ENCODE peak calls at places on chromosomes 2 and 18, in five cellular contexts. C, F, L, O and I are unnamed samples.

GRCh38 chr18:41096504-41096903 is 858.5 kb upstream of the PIK3C3 start:
- DNase-seq in C (no peak), F (no peak), L (peak), O (no peak), I (peak)

GRCh38 chr2:149657393-149657792 is 69.8 kb upstream of the MMADHC start:
- DNase-seq in C (no peak), F (no peak), L (no peak), O (no peak), I (no peak)

GRCh38 chr18:30248061-30248460 is 794.5 kb downstream of the DSC3 start:
- DNase-seq in C (no peak), F (no peak), L (no peak), O (no peak), I (no peak)

GRCh38 chr2:187993516-187993915 is 298.2 kb upstream of the GULP1 start:
- DNase-seq in C (no peak), F (no peak), L (no peak), O (no peak), I (peak)

GRCh38 chr2:190837991-190838390 is 42.6 kb upstream of the GLS start:
- DNase-seq in C (no peak), F (no peak), L (no peak), O (no peak), I (no peak)

GRCh38 chr2:207767461-207768167 is 2.1 kb downstream of the FZD5 start:
- DNase-seq in C (peak), F (no peak), L (peak), O (no peak), I (peak)

GRCh38 chr2:239246723-239247122 is 154.1 kb downstream of the HDAC4 start:
- DNase-seq in C (no peak), F (no peak), L (no peak), O (peak), I (no peak)

GRCh38 chr2:55239656-55240222 is 7.3 kb downstream of the RPS27A start:
- DNase-seq in C (peak), F (no peak), L (no peak), O (no peak), I (no peak)

GRCh38 chr2:39732492-39732891 is 46.6 kb downstream of the THUMPD2 start:
- DNase-seq in C (no peak), F (no peak), L (no peak), O (no peak), I (no peak)

GRCh38 chr2:217316743-217317142 is 456.9 kb upstream of the TNP1 start:
- DNase-seq in C (no peak), F (no peak), L (no peak), O (no peak), I (peak)

GRCh38 chr2:12031871-12032270 is 285.4 kb downstream of the LPIN1 start:
- DNase-seq in C (no peak), F (no peak), L (no peak), O (no peak), I (no peak)

GRCh38 chr2:209680596-209680995 is 91.0 kb upstream of the UNC80 start:
- DNase-seq in C (no peak), F (no peak), L (no peak), O (no peak), I (no peak)

GRCh38 chr2:118878531-118879149 is 31.2 kb upstream of the EN1 start:
- DNase-seq in C (no peak), F (no peak), L (no peak), O (peak), I (no peak)

GRCh38 chr2:84314901-84315330 is 144.2 kb downstream of the SUCLG1 start:
- DNase-seq in C (peak), F (no peak), L (peak), O (peak), I (peak)

GRCh38 chr2:16821696-16822095 is 156.1 kb upstream of the CYRIA start:
- DNase-seq in C (no peak), F (no peak), L (no peak), O (no peak), I (no peak)

GRCh38 chr2:31642707-31643106 is 62.0 kb upstream of the SRD5A2 start:
- DNase-seq in C (no peak), F (no peak), L (no peak), O (no peak), I (no peak)

GRCh38 chr2:73852020-73852419 is 23.3 kb downstream of the STAMBP start:
- DNase-seq in C (no peak), F (no peak), L (no peak), O (no peak), I (peak)

GRCh38 chr2:190599546-190600220 is 49.2 kb upstream of the NAB1 start:
- DNase-seq in C (no peak), F (no peak), L (no peak), O (no peak), I (no peak)

GRCh38 chr2:218081695-218082094 is 12.6 kb downstream of the RUFY4 start:
- DNase-seq in C (no peak), F (no peak), L (no peak), O (no peak), I (no peak)

GRCh38 chr2:128322651-128323491 is 4.2 kb upstream of the HS6ST1 start:
- DNase-seq in C (no peak), F (no peak), L (peak), O (no peak), I (no peak)

GRCh38 chr2:127157651-127158460 is 50.9 kb upstream of the BIN1 start:
- DNase-seq in C (peak), F (no peak), L (peak), O (no peak), I (peak)
- TF ChIP-seq CTCF in C (peak), F (no peak), L (no peak), O (no peak), I (peak)

GRCh38 chr2:98148968-98149697 is 62.2 kb downstream of the VWA3B start:
- DNase-seq in C (peak), F (no peak), L (no peak), O (no peak), I (peak)
- TF ChIP-seq CTCF in C (peak), F (no peak), L (no peak), O (no peak), I (no peak)

GRCh38 chr2:231300722-231301076 is 94.8 kb upstream of the B3GNT7 start:
- DNase-seq in C (no peak), F (no peak), L (no peak), O (no peak), I (no peak)

GRCh38 chr2:231298091-231298490 is 97.4 kb upstream of the B3GNT7 start:
- DNase-seq in C (no peak), F (no peak), L (no peak), O (no peak), I (no peak)

GRCh38 chr2:231297108-231297908 is 98.2 kb upstream of the B3GNT7 start:
- DNase-seq in C (peak), F (no peak), L (peak), O (no peak), I (peak)

GRCh38 chr2:231299267-231299666 is 96.2 kb upstream of the B3GNT7 start:
- DNase-seq in C (no peak), F (no peak), L (no peak), O (no peak), I (no peak)

GRCh38 chr2:231300020-231300721 is 95.3 kb upstream of the B3GNT7 start:
- DNase-seq in C (peak), F (no peak), L (no peak), O (no peak), I (no peak)
- TF ChIP-seq CTCF in C (no peak), F (no peak), L (no peak), O (no peak), I (no peak)

DNA sequence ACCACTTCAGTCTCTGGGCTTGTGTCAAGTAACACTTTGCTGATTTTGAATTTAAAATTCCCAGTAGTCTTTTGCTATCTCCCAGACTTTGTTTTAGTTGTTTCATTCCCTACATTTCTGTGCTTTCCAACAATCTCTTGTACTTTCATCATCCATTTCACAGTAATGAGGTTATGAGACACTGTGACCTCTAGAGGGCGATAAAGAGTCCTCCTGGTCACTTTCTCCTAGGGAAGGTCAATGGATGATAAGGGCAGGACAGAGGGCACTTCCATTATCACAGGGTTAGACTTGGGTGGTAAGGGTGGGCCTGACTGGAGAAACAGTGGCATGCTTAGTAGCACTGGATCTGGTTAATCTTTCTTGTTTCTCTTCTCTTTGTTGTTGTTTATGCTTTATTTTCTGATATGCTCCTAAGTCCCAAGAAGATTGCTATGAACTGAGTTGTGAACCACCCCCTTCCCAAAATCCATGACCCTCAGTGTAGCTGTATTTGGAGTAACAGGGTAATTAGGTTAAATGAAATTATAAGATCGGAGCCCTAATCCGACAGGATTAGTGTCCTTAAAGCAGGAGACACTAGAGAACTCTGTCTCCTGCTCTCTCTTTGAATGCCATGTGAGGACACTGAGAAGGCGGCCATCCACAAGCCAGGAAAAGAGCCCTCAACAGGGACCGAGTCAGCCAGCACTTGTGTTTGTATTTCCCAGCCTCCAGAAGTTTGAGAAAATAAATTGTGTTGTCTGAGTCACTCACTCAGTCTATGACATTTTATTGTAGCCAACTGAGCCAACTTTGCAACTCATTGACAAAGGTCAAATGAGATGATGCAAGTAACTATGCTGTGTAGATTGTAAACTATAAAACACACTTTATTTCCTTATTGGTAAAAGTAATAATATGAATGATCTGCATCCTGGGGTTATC is 779.2 kb downstream of the CNTNAP5 start:
- DNase-seq in C (peak), F (no peak), L (no peak), O (no peak), I (peak)
- TF ChIP-seq CTCF in C (peak), F (no peak), L (peak), O (no peak), I (peak)

DNA sequence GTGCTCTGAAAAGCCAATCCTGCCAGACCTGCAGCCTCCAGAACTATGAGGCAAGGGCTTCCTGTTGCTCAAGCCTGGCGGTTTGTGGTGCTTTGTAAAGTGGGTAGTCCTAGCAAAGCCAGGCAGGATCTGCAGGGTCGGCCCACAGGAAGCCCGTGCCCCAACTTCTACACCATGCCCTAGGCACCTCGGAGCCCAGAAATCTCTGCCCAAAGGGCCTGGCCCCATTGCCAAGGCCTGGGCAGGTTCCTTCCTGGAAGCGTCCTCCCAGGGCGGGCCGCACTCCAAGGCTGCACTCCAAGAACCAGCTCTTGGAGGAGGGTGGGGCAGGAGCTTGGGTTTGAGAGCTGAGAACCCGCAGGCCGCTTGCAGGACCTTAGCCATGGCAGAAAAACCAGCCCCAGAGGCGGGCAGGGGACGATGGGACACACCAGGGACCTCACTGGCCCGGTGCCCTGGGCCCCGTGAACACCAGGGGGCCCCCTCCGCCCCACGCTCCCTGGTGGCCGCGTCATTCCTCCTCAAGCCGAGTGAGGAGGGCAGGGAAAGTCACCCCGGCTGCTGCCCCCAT is 37.2 kb upstream of the ID2 start:
- DNase-seq in C (no peak), F (no peak), L (peak), O (no peak), I (no peak)
- TF ChIP-seq CTCF in C (peak), F (no peak), L (peak), O (no peak), I (peak)

DNA sequence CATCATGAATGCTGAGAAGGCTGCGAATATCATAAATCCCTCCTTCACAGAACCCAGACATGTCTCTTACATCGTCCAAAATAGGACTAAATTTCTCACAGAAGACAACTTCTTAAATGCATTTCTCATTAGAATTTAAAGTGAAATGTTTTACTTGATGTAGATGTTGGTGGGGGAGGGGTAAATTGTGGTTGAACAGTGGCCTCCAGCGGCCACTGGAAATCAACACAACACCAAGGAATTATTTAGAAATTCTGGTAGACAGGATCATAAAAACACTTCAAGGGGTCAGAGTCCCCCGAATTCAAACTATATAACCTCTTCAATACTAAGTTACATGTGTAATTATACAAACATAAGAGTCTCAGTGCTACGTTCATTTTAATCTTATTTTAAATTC is 135.9 kb downstream of the ABCA12 start:
- DNase-seq in C (peak), F (no peak), L (peak), O (no peak), I (peak)
- TF ChIP-seq CTCF in C (peak), F (peak), L (peak), O (peak), I (peak)

DNA sequence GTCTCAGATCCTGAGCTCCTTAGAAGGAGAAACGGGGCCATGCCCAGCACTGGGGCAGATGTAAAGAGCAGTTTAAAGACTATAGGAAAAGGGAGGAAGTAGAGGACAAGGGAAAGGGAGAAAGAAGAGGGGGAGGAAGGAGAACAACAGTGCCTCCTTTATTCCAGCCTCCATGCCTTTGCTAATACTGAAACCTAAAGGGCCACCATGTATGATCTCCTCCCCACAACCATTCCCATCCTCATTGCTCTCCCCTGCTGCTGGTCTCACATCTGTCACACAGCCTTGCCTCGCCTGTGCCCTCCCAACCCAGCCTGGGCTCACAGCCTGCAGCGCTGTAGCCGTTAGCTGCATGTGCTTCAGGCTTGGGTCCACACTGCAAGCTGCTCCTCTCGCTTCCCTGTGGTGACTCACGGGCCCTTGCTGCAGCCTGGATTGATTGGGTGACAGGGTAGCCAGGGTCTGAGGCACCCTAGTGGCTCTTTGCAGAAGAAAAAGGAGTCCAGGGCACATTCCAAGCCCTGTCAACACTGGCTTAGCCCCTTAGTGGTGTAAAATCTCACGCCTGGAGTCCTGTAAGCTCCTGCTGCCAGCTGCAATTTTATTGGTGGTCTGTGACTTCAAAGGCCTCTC is 281.9 kb downstream of the SRBD1 start:
- DNase-seq in C (peak), F (no peak), L (no peak), O (no peak), I (peak)
- TF ChIP-seq CTCF in C (peak), F (no peak), L (no peak), O (no peak), I (no peak)

GRCh38 chr2:96143848-96144480 is 1.3 kb downstream of the DUSP2 start:
- DNase-seq in C (no peak), F (no peak), L (peak), O (no peak), I (no peak)
- TF ChIP-seq CTCF in C (peak), F (no peak), L (peak), O (no peak), I (no peak)